ENCODE peak calls at places on chromosome 9, in six cellular contexts. O is A549, B is GM12878, K is endothelial cell of umbilical vein, S is HepG2, I is K562. H is an unnamed sample.

GRCh38 chr9:137485343-137486140 is 26.4 kb upstream of the NSMF start:
- DNase-seq in O (no peak), B (no peak), K (no peak), S (no peak), I (no peak), H (no peak)

GRCh38 chr9:132548971-132549649 is 33.3 kb upstream of the BARHL1 start:
- DNase-seq in O (no peak), B (no peak), K (no peak), S (peak; percentile 35), I (no peak), H (no peak)

GRCh38 chr9:2214707-2215106 is 199.6 kb downstream of the SMARCA2 start:
- DNase-seq in O (no peak), B (no peak), K (no peak), S (no peak), I (no peak), H (no peak)

GRCh38 chr9:23050548-23050947 is 603.9 kb downstream of the DMRTA1 start:
- DNase-seq in O (no peak), B (no peak), K (no peak), S (no peak), I (no peak), H (no peak)

GRCh38 chr9:97891736-97892135 is 30.6 kb downstream of the TRMO start:
- DNase-seq in O (no peak), B (no peak), K (no peak), S (no peak), I (no peak), H (no peak)

GRCh38 chr9:89955626-89956025 is 350.8 kb downstream of the GADD45G start:
- DNase-seq in O (no peak), B (no peak), K (no peak), S (no peak), I (no peak), H (no peak)

GRCh38 chr9:76249309-76249708 is 144.9 kb downstream of the RFK start:
- DNase-seq in O (no peak), B (no peak), K (no peak), S (no peak), I (no peak), H (no peak)

GRCh38 chr9:114696814-114697544 is 15.0 kb upstream of the TEX48 start:
- DNase-seq in O (no peak), B (peak; percentile 65), K (no peak), S (no peak), I (no peak), H (no peak)

GRCh38 chr9:69976165-69976564 is 67.5 kb upstream of the MAMDC2 start:
- DNase-seq in O (peak; percentile 23), B (no peak), K (peak; percentile 85), S (no peak), I (no peak), H (no peak)

GRCh38 chr9:86408121-86408520 is 53.9 kb upstream of the TUT7 start:
- DNase-seq in O (no peak), B (no peak), K (no peak), S (no peak), I (no peak), H (no peak)

GRCh38 chr9:116340270-116340669 is 186.7 kb downstream of the PAPPA start:
- DNase-seq in O (no peak), B (no peak), K (no peak), S (no peak), I (no peak), H (no peak)

GRCh38 chr9:7006417-7006816 is 248.6 kb downstream of the KDM4C start:
- DNase-seq in O (no peak), B (no peak), K (no peak), S (no peak), I (no peak), H (no peak)

GRCh38 chr9:20623021-20623747 is 885 bp upstream of the MLLT3 start:
- DNase-seq in O (no peak), B (no peak), K (peak; percentile 30), S (no peak), I (no peak), H (peak; percentile 57)

GRCh38 chr9:78236511-78236950 is 656 bp downstream of the CEP78 start:
- DNase-seq in O (peak; percentile 31), B (no peak), K (no peak), S (peak; percentile 17), I (no peak), H (no peak)

GRCh38 chr9:92312887-92313623 is 12.1 kb downstream of the NOL8 start:
- DNase-seq in O (no peak), B (no peak), K (peak; percentile 61), S (no peak), I (no peak), H (no peak)

GRCh38 chr9:99660191-99660636 is 161.5 kb upstream of the NR4A3 start:
- DNase-seq in O (no peak), B (peak; percentile 78), K (no peak), S (no peak), I (no peak), H (peak; percentile 19)

GRCh38 chr9:133023117-133023890 is 7.5 kb upstream of the GTF3C5 start:
- DNase-seq in O (peak; percentile 22), B (peak; percentile 23), K (no peak), S (no peak), I (no peak), H (peak; percentile 61)

GRCh38 chr9:109542922-109543321 is 44.8 kb upstream of the PTPN3 start:
- DNase-seq in O (no peak), B (no peak), K (no peak), S (no peak), I (no peak), H (peak; percentile 22)

GRCh38 chr9:83182071-83182470 is 119.1 kb upstream of the RASEF start:
- DNase-seq in O (no peak), B (no peak), K (no peak), S (peak; percentile 6), I (no peak), H (no peak)

GRCh38 chr9:10443805-10444204 is 169.0 kb downstream of the PTPRD start:
- DNase-seq in O (no peak), B (no peak), K (no peak), S (no peak), I (no peak), H (no peak)

GRCh38 chr9:88988796-88989641 is 2.2 kb upstream of the S1PR3 start:
- DNase-seq in O (no peak), B (no peak), K (peak; percentile 30), S (no peak), I (no peak), H (peak; percentile 92)

GRCh38 chr9:94586814-94587213 is 6.8 kb downstream of the FBP2 start:
- DNase-seq in O (no peak), B (no peak), K (no peak), S (no peak), I (no peak), H (no peak)

GRCh38 chr9:32931129-32931528 is 70.3 kb downstream of the APTX start:
- DNase-seq in O (no peak), B (no peak), K (no peak), S (no peak), I (no peak), H (no peak)

GRCh38 chr9:114172981-114173833 is 17.9 kb downstream of the COL27A1 start:
- DNase-seq in O (no peak), B (no peak), K (no peak), S (peak; percentile 26), I (no peak), H (no peak)

GRCh38 chr9:15468113-15468512 is 42.7 kb downstream of the PSIP1 start:
- DNase-seq in O (no peak), B (no peak), K (no peak), S (no peak), I (no peak), H (no peak)

GRCh38 chr9:31799953-31800609 is 584.4 kb upstream of the ACO1 start:
- DNase-seq in O (peak; percentile 19), B (peak; percentile 4), K (peak; percentile 60), S (peak; percentile 24), I (no peak), H (peak; percentile 57)

GRCh38 chr9:93815677-93816076 is 139.5 kb downstream of the BARX1 start:
- DNase-seq in O (no peak), B (no peak), K (no peak), S (no peak), I (no peak), H (no peak)

GRCh38 chr9:112174965-112175795 is at the start of gene SUSD1:
- DNase-seq in O (peak; percentile 35), B (no peak), K (peak; percentile 26), S (peak; percentile 31), I (peak; percentile 89), H (peak; percentile 78)
- TF ChIP-seq MYC in O (no peak), B (no peak), K (no peak), S (no peak), I (peak; percentile 53), H (no peak)

GRCh38 chr9:95691435-95691834 is 174.7 kb upstream of the PTCH1 start:
- DNase-seq in O (no peak), B (no peak), K (no peak), S (no peak), I (no peak), H (no peak)

DNA sequence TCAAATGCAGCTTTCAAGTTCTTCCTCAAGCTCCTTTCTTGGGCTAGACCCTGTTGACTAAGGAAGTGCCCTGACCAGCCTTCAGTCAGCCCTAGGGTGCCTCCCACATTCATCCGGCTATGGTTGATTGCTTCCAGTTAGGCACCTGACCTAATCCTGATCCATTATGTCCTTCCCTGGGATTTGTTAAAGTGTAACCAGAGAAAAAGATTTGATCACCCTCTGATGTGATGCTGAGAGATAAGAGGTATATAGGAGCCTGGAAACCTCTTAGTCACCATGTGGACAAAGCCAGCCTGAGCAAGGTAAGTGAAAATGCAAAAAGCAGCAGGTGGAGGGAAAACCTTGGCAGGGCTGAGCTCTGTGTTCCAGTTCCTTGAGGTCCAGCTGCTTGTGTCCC is 178.8 kb upstream of the ERCC6L2 start:
- DNase-seq in O (no peak), B (no peak), K (no peak), S (peak; percentile 36), I (no peak), H (no peak)
- TF ChIP-seq MYC in O (no peak), B (no peak), K (no peak), S (no peak), I (no peak), H (no peak)

DNA sequence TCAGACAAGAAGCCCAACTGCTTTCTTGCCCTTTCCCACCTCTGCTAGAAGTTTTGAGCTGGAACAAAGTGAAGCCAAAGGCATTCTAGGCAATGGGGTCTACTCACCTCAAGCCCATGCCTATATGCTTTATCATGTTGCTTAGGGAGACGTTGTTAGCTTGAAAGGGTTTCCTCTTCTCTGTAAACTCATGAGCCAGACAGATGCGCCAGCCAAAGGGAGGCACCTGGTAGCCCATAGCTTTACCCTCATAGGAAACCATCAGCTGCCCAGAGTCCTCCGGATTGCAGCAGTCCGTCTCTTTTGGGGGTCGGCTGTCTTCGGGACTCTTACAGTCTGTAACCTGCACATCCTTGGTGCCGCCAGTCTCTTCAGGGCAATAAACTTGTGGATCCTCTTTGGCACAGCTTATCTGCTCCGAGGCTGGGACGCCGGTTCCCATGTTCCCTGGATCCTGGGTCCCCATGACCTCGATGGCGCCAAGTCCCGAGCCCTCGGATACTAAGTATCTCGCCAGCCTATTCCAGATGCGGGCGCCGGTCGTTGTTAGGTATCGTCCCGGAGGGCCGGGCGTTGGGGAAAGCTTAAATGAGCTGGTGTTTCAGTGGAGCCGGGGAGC is 680 bp downstream of the GBA2 start:
- DNase-seq in O (no peak), B (no peak), K (peak; percentile 26), S (no peak), I (no peak), H (no peak)
- TF ChIP-seq MYC in O (no peak), B (no peak), K (no peak), S (no peak), I (no peak), H (no peak)

DNA sequence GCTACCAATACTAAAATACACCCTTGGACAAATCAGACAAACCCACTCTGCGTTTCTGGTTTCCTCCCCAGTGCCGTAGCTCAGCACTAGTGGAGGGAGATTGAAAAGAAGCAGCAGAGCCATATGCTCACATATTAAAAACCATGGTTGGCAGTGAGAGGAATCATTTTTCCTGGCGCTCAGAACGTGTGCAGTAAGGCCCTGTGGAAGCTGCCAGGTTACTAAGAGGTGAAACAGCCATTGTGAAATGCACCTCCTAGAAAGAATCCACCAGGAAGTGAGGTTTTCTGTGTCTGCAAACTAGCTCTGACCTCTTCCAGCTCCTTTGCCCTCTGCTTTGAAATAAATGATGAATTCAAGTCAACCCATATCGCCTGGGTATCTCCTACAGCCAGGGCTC is 177.2 kb downstream of the ERCC6L2 start:
- DNase-seq in O (no peak), B (no peak), K (no peak), S (no peak), I (no peak), H (no peak)
- TF ChIP-seq MYC in O (no peak), B (no peak), K (no peak), S (no peak), I (no peak), H (no peak)